ENCODE peak calls at places on chromosomes 12 and 14, in six cellular contexts. F, U, R, X, J and I are unnamed samples.

GRCh38 chr14:51079085-51079484 is 15.8 kb downstream of the TRIM9 start:
- DNase-seq in F (peak; percentile 6), U (no peak), R (no peak), X (peak; percentile 21), J (no peak), I (no peak)

GRCh38 chr12:86929962-86930361 is 673.8 kb upstream of the MGAT4C start:
- DNase-seq in F (no peak), U (no peak), R (no peak), X (no peak), J (no peak), I (no peak)

GRCh38 chr12:78185109-78185508 is 354.4 kb downstream of the NAV3 start:
- DNase-seq in F (peak; percentile 47), U (no peak), R (no peak), X (no peak), J (no peak), I (no peak)

GRCh38 chr14:76077340-76077739 is 74.4 kb upstream of the GPATCH2L start:
- DNase-seq in F (no peak), U (no peak), R (no peak), X (no peak), J (no peak), I (no peak)

GRCh38 chr12:54680374-54680773 is 32.2 kb upstream of the DCD start:
- DNase-seq in F (peak; percentile 1), U (no peak), R (peak; percentile 58), X (peak; percentile 37), J (no peak), I (no peak)

GRCh38 chr14:104879983-104880565 is 15.0 kb downstream of the CEP170B start:
- DNase-seq in F (no peak), U (no peak), R (no peak), X (no peak), J (no peak), I (no peak)

GRCh38 chr14:24403294-24404013 is 4.7 kb downstream of the NYNRIN start:
- DNase-seq in F (peak; percentile 43), U (no peak), R (no peak), X (peak; percentile 24), J (no peak), I (no peak)

GRCh38 chr12:110543252-110543959 is 39.7 kb downstream of the PPTC7 start:
- DNase-seq in F (peak; percentile 93), U (no peak), R (no peak), X (peak; percentile 97), J (peak; percentile 97), I (no peak)

GRCh38 chr12:2494490-2495192 is 300.1 kb upstream of the FKBP4 start:
- DNase-seq in F (no peak), U (no peak), R (no peak), X (peak; percentile 38), J (peak; percentile 45), I (no peak)

GRCh38 chr12:22262309-22262708 is 72.2 kb downstream of the ST8SIA1 start:
- DNase-seq in F (no peak), U (no peak), R (no peak), X (no peak), J (no peak), I (no peak)

GRCh38 chr12:32690927-32691326 is 11.8 kb downstream of the DNM1L start:
- DNase-seq in F (no peak), U (no peak), R (no peak), X (no peak), J (no peak), I (no peak)

GRCh38 chr14:88256997-88257755 is 65.9 kb downstream of the KCNK10 start:
- DNase-seq in F (no peak), U (no peak), R (no peak), X (no peak), J (no peak), I (no peak)

GRCh38 chr12:82176761-82177490 is 181.3 kb downstream of the CCDC59 start:
- DNase-seq in F (no peak), U (no peak), R (no peak), X (peak; percentile 4), J (no peak), I (no peak)

GRCh38 chr14:100603341-100604125 is 16.3 kb upstream of the BEGAIN start:
- DNase-seq in F (no peak), U (no peak), R (no peak), X (no peak), J (no peak), I (no peak)

GRCh38 chr14:104567957-104568225 is 11.7 kb upstream of the C14orf180 start:
- DNase-seq in F (no peak), U (no peak), R (no peak), X (no peak), J (no peak), I (no peak)

GRCh38 chr12:67651380-67651695 is 2.8 kb downstream of the DYRK2 start:
- DNase-seq in F (peak; percentile 32), U (no peak), R (no peak), X (peak; percentile 77), J (no peak), I (no peak)

GRCh38 chr12:99271071-99271470 is 376.5 kb upstream of the GARIN6 start:
- DNase-seq in F (no peak), U (peak; percentile 19), R (no peak), X (no peak), J (no peak), I (no peak)

GRCh38 chr12:109695961-109696461 is 17.6 kb upstream of the FAM222A start:
- DNase-seq in F (no peak), U (no peak), R (no peak), X (peak; percentile 27), J (no peak), I (no peak)

GRCh38 chr12:7935773-7936581 is at the start of gene SLC2A3:
- DNase-seq in F (peak; percentile 89), U (peak; percentile 51), R (peak; percentile 85), X (peak; percentile 99), J (peak; percentile 57), I (no peak)

GRCh38 chr12:117890137-117890536 is 78.7 kb downstream of the KSR2 start:
- DNase-seq in F (no peak), U (no peak), R (no peak), X (no peak), J (no peak), I (no peak)

GRCh38 chr12:57894577-57895292 is 46.6 kb upstream of the ATP23 start:
- DNase-seq in F (no peak), U (no peak), R (no peak), X (no peak), J (no peak), I (no peak)

GRCh38 chr12:57895337-57896138 is 45.8 kb upstream of the ATP23 start:
- DNase-seq in F (peak; percentile 30), U (no peak), R (no peak), X (no peak), J (no peak), I (no peak)

GRCh38 chr12:57896437-57897201 is 44.7 kb upstream of the ATP23 start:
- DNase-seq in F (peak; percentile 48), U (no peak), R (peak; percentile 66), X (peak; percentile 82), J (peak; percentile 84), I (peak; percentile 42)

GRCh38 chr12:57897296-57897974 is 43.9 kb upstream of the ATP23 start:
- DNase-seq in F (no peak), U (no peak), R (no peak), X (no peak), J (no peak), I (no peak)

DNA sequence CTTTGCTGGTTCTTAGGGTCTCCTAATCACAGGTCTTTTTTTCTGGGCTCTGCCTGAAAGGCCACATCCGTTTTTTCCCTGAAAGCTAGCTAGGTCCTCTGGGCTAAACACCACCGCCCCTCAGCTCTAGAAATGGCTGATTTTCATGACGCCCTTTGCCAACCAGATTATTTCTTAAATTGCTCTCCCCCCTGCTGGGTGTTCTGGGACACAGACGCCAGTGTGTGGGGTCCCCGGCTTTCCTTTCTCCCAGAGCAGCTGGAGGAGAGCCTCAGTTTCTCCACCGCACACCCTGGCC is 45.3 kb upstream of the ATP23 start:
- DNase-seq in F (no peak), U (no peak), R (no peak), X (peak; percentile 47), J (no peak), I (no peak)
- TF ChIP-seq CTCF in F (peak; percentile 4), U (peak; percentile 15), R (no peak), X (peak; percentile 13), J (peak; percentile 34), I (no peak)

DNA sequence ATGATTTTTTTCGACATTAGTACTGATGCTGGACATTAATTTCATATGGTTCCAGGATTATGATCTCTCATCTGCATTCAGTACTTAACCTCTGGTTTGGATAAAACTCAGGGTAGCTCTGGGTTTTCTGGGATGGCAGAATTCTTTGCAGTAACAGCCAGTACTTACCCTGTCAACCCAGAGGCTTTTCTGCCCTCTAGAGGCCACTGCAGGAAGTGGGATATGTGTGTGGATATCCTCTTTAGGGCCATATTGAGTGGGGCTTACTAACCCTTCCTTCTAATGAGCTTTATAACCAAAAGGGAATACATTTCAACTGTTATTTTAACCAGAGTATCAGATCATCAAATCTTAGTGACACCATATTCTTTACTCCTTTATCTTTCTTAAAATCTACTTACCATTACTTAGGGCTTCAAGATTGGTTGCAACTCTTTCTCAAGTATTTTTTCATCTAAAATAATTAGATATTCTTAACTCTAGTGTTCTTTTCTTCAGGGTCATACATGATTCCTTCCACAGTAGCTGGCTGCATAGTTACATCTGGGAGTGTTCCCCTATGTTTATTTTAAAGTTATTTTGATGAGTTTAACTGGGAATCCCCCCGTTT is 488.0 kb upstream of the STXBP6 start:
- DNase-seq in F (no peak), U (no peak), R (peak; percentile 72), X (peak; percentile 2), J (no peak), I (peak; percentile 27)
- TF ChIP-seq CTCF in F (peak; percentile 34), U (peak; percentile 73), R (peak; percentile 61), X (peak; percentile 30), J (no peak), I (peak; percentile 84)

GRCh38 chr12:89872922-89873630 is 164.4 kb upstream of the ATP2B1 start:
- DNase-seq in F (no peak), U (no peak), R (no peak), X (no peak), J (no peak), I (no peak)

GRCh38 chr12:89875225-89875624 is 166.6 kb upstream of the ATP2B1 start:
- DNase-seq in F (no peak), U (no peak), R (no peak), X (peak; percentile 59), J (no peak), I (no peak)

GRCh38 chr12:89874146-89874545 is 165.5 kb upstream of the ATP2B1 start:
- DNase-seq in F (no peak), U (no peak), R (no peak), X (no peak), J (no peak), I (no peak)

GRCh38 chr12:89875809-89876208 is 167.2 kb upstream of the ATP2B1 start:
- DNase-seq in F (no peak), U (no peak), R (no peak), X (no peak), J (no peak), I (no peak)

DNA sequence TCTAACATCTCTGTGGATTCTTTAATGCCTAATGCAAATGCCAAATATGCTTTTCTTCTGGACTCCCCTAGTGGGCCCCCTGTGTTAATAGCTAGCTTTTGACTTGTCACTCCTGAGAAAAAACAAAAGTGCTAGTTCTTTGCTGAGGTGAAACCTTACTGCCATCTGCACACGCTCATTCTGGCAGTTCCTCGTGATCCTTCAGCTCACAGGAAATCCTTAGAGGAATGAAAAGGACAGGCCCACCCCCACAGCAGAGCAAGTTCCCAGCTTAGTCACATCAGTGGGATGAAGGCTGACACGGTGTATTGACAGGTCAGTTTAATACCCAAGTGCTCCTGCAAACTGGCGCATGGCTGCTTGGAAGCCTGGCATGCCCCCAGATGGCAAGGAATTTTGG is 165.1 kb upstream of the ATP2B1 start:
- DNase-seq in F (no peak), U (no peak), R (no peak), X (peak; percentile 35), J (no peak), I (no peak)
- TF ChIP-seq CTCF in F (no peak), U (no peak), R (no peak), X (no peak), J (no peak), I (no peak)

GRCh38 chr12:57522019-57522886 is at the start of gene MBD6:
- DNase-seq in F (peak; percentile 96), U (no peak), R (peak; percentile 93), X (peak; percentile 95), J (peak; percentile 90), I (peak; percentile 87)
- TF ChIP-seq CTCF in F (no peak), U (no peak), R (no peak), X (no peak), J (no peak), I (no peak)